ENCODE peak calls at places on chromosomes 12 and 14, in nine cellular contexts. One of them, this sample, is unnamed.

GRCh38 chr12:127081058-127081457 is 1185.9 kb upstream of the TMEM132C start:
- DNase-seq in stomach: no peak
- DNase-seq in endothelial cell of umbilical vein: no peak
- DNase-seq in GM23338: no peak
- DNase-seq in GM12878: no peak
- DNase-seq in HL-60: no peak
- DNase-seq in suprapubic skin: no peak
- DNase-seq in K562: no peak
- DNase-seq in sigmoid colon: no peak
- DNase-seq in this sample: no peak

GRCh38 chr14:24398943-24399801 is at the start of gene NYNRIN:
- DNase-seq in GM12878: no peak
- DNase-seq in GM23338: peak; percentile 41
- DNase-seq in suprapubic skin: no peak
- DNase-seq in endothelial cell of umbilical vein: peak; percentile 58
- DNase-seq in HL-60: no peak
- DNase-seq in stomach: peak; percentile 40
- DNase-seq in sigmoid colon: peak; percentile 82
- DNase-seq in K562: peak; percentile 51
- DNase-seq in this sample: peak; percentile 62

GRCh38 chr12:27179399-27180214 is 64.5 kb upstream of the STK38L start:
- DNase-seq in suprapubic skin: no peak
- DNase-seq in GM12878: peak; percentile 96
- DNase-seq in endothelial cell of umbilical vein: peak; percentile 89
- DNase-seq in HL-60: peak; percentile 21
- DNase-seq in GM23338: no peak
- DNase-seq in stomach: no peak
- DNase-seq in sigmoid colon: no peak
- DNase-seq in K562: no peak
- DNase-seq in this sample: no peak

GRCh38 chr14:53011053-53011462 is 60.2 kb upstream of the FERMT2 start:
- DNase-seq in GM23338: peak; percentile 79
- DNase-seq in K562: no peak
- DNase-seq in stomach: peak; percentile 41
- DNase-seq in endothelial cell of umbilical vein: no peak
- DNase-seq in sigmoid colon: peak; percentile 93
- DNase-seq in suprapubic skin: peak; percentile 87
- DNase-seq in GM12878: no peak
- DNase-seq in HL-60: no peak
- DNase-seq in this sample: peak; percentile 46

GRCh38 chr12:26346748-26347147 is 151.4 kb downstream of the SSPN start:
- DNase-seq in GM12878: no peak
- DNase-seq in HL-60: no peak
- DNase-seq in suprapubic skin: no peak
- DNase-seq in GM23338: no peak
- DNase-seq in K562: no peak
- DNase-seq in endothelial cell of umbilical vein: no peak
- DNase-seq in sigmoid colon: no peak
- DNase-seq in stomach: no peak
- DNase-seq in this sample: no peak

GRCh38 chr14:104293851-104294627 is 155.7 kb downstream of the KIF26A start:
- DNase-seq in GM23338: peak; percentile 35
- DNase-seq in sigmoid colon: peak; percentile 45
- DNase-seq in stomach: no peak
- DNase-seq in GM12878: no peak
- DNase-seq in HL-60: no peak
- DNase-seq in endothelial cell of umbilical vein: no peak
- DNase-seq in K562: no peak
- DNase-seq in suprapubic skin: peak; percentile 46
- DNase-seq in this sample: peak; percentile 38

GRCh38 chr12:57543666-57544065 is 3.3 kb downstream of the DCTN2 start:
- DNase-seq in sigmoid colon: no peak
- DNase-seq in stomach: no peak
- DNase-seq in K562: no peak
- DNase-seq in suprapubic skin: no peak
- DNase-seq in HL-60: no peak
- DNase-seq in GM23338: no peak
- DNase-seq in endothelial cell of umbilical vein: peak; percentile 42
- DNase-seq in GM12878: no peak
- DNase-seq in this sample: no peak

GRCh38 chr12:95202691-95203476 is 14.4 kb downstream of the FGD6 start:
- DNase-seq in GM23338: no peak
- DNase-seq in endothelial cell of umbilical vein: peak; percentile 65
- DNase-seq in K562: no peak
- DNase-seq in suprapubic skin: no peak
- DNase-seq in stomach: no peak
- DNase-seq in sigmoid colon: no peak
- DNase-seq in HL-60: no peak
- DNase-seq in GM12878: no peak
- DNase-seq in this sample: no peak

GRCh38 chr12:75862692-75863471 is 168.7 kb downstream of the PHLDA1 start:
- DNase-seq in GM23338: no peak
- DNase-seq in endothelial cell of umbilical vein: peak; percentile 84
- DNase-seq in HL-60: no peak
- DNase-seq in sigmoid colon: no peak
- DNase-seq in suprapubic skin: no peak
- DNase-seq in GM12878: no peak
- DNase-seq in stomach: no peak
- DNase-seq in K562: no peak
- DNase-seq in this sample: no peak

GRCh38 chr12:96136720-96137378 is 57.3 kb upstream of the ELK3 start:
- DNase-seq in endothelial cell of umbilical vein: peak; percentile 72
- DNase-seq in GM12878: no peak
- DNase-seq in sigmoid colon: no peak
- DNase-seq in suprapubic skin: no peak
- DNase-seq in GM23338: no peak
- DNase-seq in HL-60: peak; percentile 16
- DNase-seq in stomach: no peak
- DNase-seq in K562: no peak
- DNase-seq in this sample: no peak

GRCh38 chr12:88299567-88300101 is 157.5 kb downstream of the TMTC3 start:
- DNase-seq in stomach: no peak
- DNase-seq in GM12878: peak; percentile 91
- DNase-seq in sigmoid colon: no peak
- DNase-seq in suprapubic skin: no peak
- DNase-seq in K562: peak; percentile 8
- DNase-seq in endothelial cell of umbilical vein: peak; percentile 96
- DNase-seq in HL-60: no peak
- DNase-seq in GM23338: no peak
- DNase-seq in this sample: no peak

GRCh38 chr14:29236848-29237247 is 470.3 kb downstream of the FOXG1 start:
- DNase-seq in GM23338: no peak
- DNase-seq in HL-60: no peak
- DNase-seq in suprapubic skin: no peak
- DNase-seq in K562: no peak
- DNase-seq in GM12878: no peak
- DNase-seq in endothelial cell of umbilical vein: peak; percentile 80
- DNase-seq in stomach: no peak
- DNase-seq in sigmoid colon: no peak
- DNase-seq in this sample: no peak

GRCh38 chr14:74756326-74756725 is 6.8 kb upstream of the YLPM1 start:
- DNase-seq in sigmoid colon: no peak
- DNase-seq in HL-60: no peak
- DNase-seq in GM23338: peak; percentile 52
- DNase-seq in endothelial cell of umbilical vein: no peak
- DNase-seq in stomach: no peak
- DNase-seq in K562: no peak
- DNase-seq in suprapubic skin: no peak
- DNase-seq in GM12878: no peak
- DNase-seq in this sample: no peak

GRCh38 chr14:74591899-74592298 is 20.1 kb downstream of the LTBP2 start:
- DNase-seq in stomach: no peak
- DNase-seq in suprapubic skin: no peak
- DNase-seq in GM12878: no peak
- DNase-seq in HL-60: no peak
- DNase-seq in GM23338: no peak
- DNase-seq in endothelial cell of umbilical vein: no peak
- DNase-seq in K562: no peak
- DNase-seq in sigmoid colon: no peak
- DNase-seq in this sample: no peak

GRCh38 chr12:81992461-81992860 is 233.3 kb upstream of the PPFIA2 start:
- DNase-seq in GM23338: peak; percentile 56
- DNase-seq in sigmoid colon: no peak
- DNase-seq in K562: no peak
- DNase-seq in suprapubic skin: no peak
- DNase-seq in HL-60: peak; percentile 10
- DNase-seq in stomach: peak; percentile 34
- DNase-seq in GM12878: no peak
- DNase-seq in endothelial cell of umbilical vein: peak; percentile 1
- DNase-seq in this sample: peak; percentile 7

GRCh38 chr14:104076743-104077142 is 8.8 kb upstream of the ASPG start:
- DNase-seq in stomach: no peak
- DNase-seq in sigmoid colon: no peak
- DNase-seq in K562: no peak
- DNase-seq in GM23338: no peak
- DNase-seq in HL-60: no peak
- DNase-seq in endothelial cell of umbilical vein: no peak
- DNase-seq in suprapubic skin: no peak
- DNase-seq in GM12878: no peak
- DNase-seq in this sample: no peak

GRCh38 chr14:68144051-68144681 is 324.6 kb downstream of the RAD51B start:
- DNase-seq in suprapubic skin: peak; percentile 76
- DNase-seq in endothelial cell of umbilical vein: peak; percentile 32
- DNase-seq in stomach: no peak
- DNase-seq in GM12878: no peak
- DNase-seq in sigmoid colon: peak; percentile 93
- DNase-seq in K562: no peak
- DNase-seq in GM23338: no peak
- DNase-seq in HL-60: no peak
- DNase-seq in this sample: peak; percentile 31
- TF ChIP-seq CTCF in suprapubic skin: no peak
- TF ChIP-seq CTCF in endothelial cell of umbilical vein: no peak
- TF ChIP-seq CTCF in stomach: no peak
- TF ChIP-seq CTCF in GM12878: no peak
- TF ChIP-seq CTCF in sigmoid colon: no peak
- TF ChIP-seq CTCF in K562: no peak
- TF ChIP-seq CTCF in GM23338: no peak
- TF ChIP-seq CTCF in HL-60: no peak
- TF ChIP-seq CTCF in this sample: no peak

GRCh38 chr12:93317227-93317626 is 60.5 kb upstream of the NUDT4 start:
- DNase-seq in endothelial cell of umbilical vein: peak; percentile 10
- DNase-seq in K562: peak; percentile 27
- DNase-seq in HL-60: peak; percentile 4
- DNase-seq in sigmoid colon: no peak
- DNase-seq in stomach: no peak
- DNase-seq in GM23338: no peak
- DNase-seq in GM12878: no peak
- DNase-seq in suprapubic skin: no peak
- DNase-seq in this sample: peak; percentile 57

GRCh38 chr12:93315907-93316622 is 61.7 kb upstream of the NUDT4 start:
- DNase-seq in GM12878: no peak
- DNase-seq in suprapubic skin: no peak
- DNase-seq in sigmoid colon: no peak
- DNase-seq in K562: peak; percentile 82
- DNase-seq in endothelial cell of umbilical vein: peak; percentile 33
- DNase-seq in HL-60: no peak
- DNase-seq in stomach: no peak
- DNase-seq in GM23338: no peak
- DNase-seq in this sample: no peak

GRCh38 chr12:93316623-93316971 is 61.1 kb upstream of the NUDT4 start:
- DNase-seq in K562: no peak
- DNase-seq in GM12878: no peak
- DNase-seq in HL-60: no peak
- DNase-seq in endothelial cell of umbilical vein: no peak
- DNase-seq in suprapubic skin: no peak
- DNase-seq in GM23338: no peak
- DNase-seq in sigmoid colon: no peak
- DNase-seq in stomach: no peak
- DNase-seq in this sample: no peak

GRCh38 chr12:93319523-93320045 is 58.1 kb upstream of the NUDT4 start:
- DNase-seq in K562: no peak
- DNase-seq in stomach: no peak
- DNase-seq in endothelial cell of umbilical vein: no peak
- DNase-seq in GM23338: no peak
- DNase-seq in HL-60: no peak
- DNase-seq in GM12878: no peak
- DNase-seq in sigmoid colon: no peak
- DNase-seq in suprapubic skin: no peak
- DNase-seq in this sample: no peak

GRCh38 chr12:93318720-93319522 is 58.8 kb upstream of the NUDT4 start:
- DNase-seq in K562: no peak
- DNase-seq in sigmoid colon: no peak
- DNase-seq in GM23338: no peak
- DNase-seq in suprapubic skin: no peak
- DNase-seq in endothelial cell of umbilical vein: no peak
- DNase-seq in GM12878: no peak
- DNase-seq in stomach: no peak
- DNase-seq in HL-60: no peak
- DNase-seq in this sample: no peak
- TF ChIP-seq POLR2AphosphoS5 in K562: no peak
- TF ChIP-seq POLR2AphosphoS5 in sigmoid colon: no peak
- TF ChIP-seq POLR2AphosphoS5 in GM23338: no peak
- TF ChIP-seq POLR2AphosphoS5 in suprapubic skin: no peak
- TF ChIP-seq POLR2AphosphoS5 in endothelial cell of umbilical vein: no peak
- TF ChIP-seq POLR2AphosphoS5 in GM12878: no peak
- TF ChIP-seq POLR2AphosphoS5 in stomach: no peak
- TF ChIP-seq POLR2AphosphoS5 in HL-60: no peak
- TF ChIP-seq POLR2AphosphoS5 in this sample: no peak

GRCh38 chr12:19507823-19508222 is 68.5 kb downstream of the AEBP2 start:
- DNase-seq in GM23338: no peak
- DNase-seq in HL-60: no peak
- DNase-seq in sigmoid colon: no peak
- DNase-seq in suprapubic skin: no peak
- DNase-seq in endothelial cell of umbilical vein: peak; percentile 75
- DNase-seq in K562: no peak
- DNase-seq in stomach: no peak
- DNase-seq in GM12878: no peak
- DNase-seq in this sample: no peak
- TF ChIP-seq CTCF in GM23338: peak; percentile 15
- TF ChIP-seq CTCF in HL-60: no peak
- TF ChIP-seq CTCF in sigmoid colon: no peak
- TF ChIP-seq CTCF in suprapubic skin: no peak
- TF ChIP-seq CTCF in endothelial cell of umbilical vein: peak; percentile 23
- TF ChIP-seq CTCF in K562: no peak
- TF ChIP-seq CTCF in stomach: no peak
- TF ChIP-seq CTCF in GM12878: no peak
- TF ChIP-seq CTCF in this sample: no peak

DNA sequence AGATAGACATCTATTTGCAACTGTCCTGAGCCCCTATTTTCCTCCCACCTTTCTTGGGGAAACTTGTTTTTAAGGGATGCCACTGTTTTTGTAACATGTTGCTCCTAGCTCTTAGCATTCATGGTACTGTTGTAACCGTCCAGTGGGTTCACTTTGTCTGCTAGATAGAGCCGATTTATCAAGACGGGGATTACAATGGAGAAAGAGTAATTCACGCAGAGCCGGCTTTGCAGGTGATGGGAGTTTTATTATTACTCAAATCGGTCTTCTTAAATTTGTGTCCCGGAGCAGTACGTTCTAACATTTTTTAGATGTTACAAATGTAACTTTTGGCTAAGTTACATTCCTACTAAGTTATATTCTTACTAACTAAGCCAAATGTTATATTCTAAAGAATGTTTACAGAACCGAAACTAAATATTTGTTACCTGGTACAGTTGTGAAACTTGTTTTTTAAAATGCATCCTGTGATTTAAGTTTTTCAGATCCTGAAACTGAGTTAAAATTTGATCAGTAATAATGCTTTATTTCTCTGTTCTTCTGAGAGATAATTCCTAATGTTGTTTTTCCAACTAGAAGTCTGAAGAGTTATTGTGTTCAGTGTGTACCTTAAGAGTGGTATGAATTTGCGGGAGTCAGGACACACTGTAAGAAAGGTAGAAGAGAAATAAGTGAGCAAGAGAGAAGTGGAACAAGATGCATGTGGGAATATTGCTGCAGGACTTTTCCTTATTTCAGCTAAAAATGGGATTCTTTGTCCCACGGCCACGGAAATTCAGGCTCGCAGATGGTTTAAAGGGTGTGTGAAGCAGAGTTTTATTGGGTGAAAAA is 20.6 kb upstream of the CLEC2D start:
- DNase-seq in GM23338: no peak
- DNase-seq in endothelial cell of umbilical vein: peak; percentile 67
- DNase-seq in GM12878: no peak
- DNase-seq in HL-60: no peak
- DNase-seq in stomach: no peak
- DNase-seq in suprapubic skin: no peak
- DNase-seq in sigmoid colon: no peak
- DNase-seq in K562: no peak
- DNase-seq in this sample: no peak
- TF ChIP-seq POLR2AphosphoS5 in GM23338: no peak
- TF ChIP-seq POLR2AphosphoS5 in endothelial cell of umbilical vein: no peak
- TF ChIP-seq POLR2AphosphoS5 in GM12878: peak; percentile 16
- TF ChIP-seq POLR2AphosphoS5 in HL-60: no peak
- TF ChIP-seq POLR2AphosphoS5 in stomach: no peak
- TF ChIP-seq POLR2AphosphoS5 in suprapubic skin: no peak
- TF ChIP-seq POLR2AphosphoS5 in sigmoid colon: no peak
- TF ChIP-seq POLR2AphosphoS5 in K562: no peak
- TF ChIP-seq POLR2AphosphoS5 in this sample: no peak

This sample was measured in transverse colon.